ENCODE peak calls at places on chromosomes 16 and 17, in seven cellular contexts. I is lower lobe of right lung; L is CD8-positive, alpha-beta T cell; V is transverse colon; E is cardiac muscle cell; C is heart right ventricle; O is PC-3. S is an unnamed sample. For H3K36me3 and H3K4me1, the result is how much of the 10 kb centered on the place peaks cover.

GRCh38 chr17:42700890-42701289 is 18.6 kb downstream of the CNTNAP1 start:
- DNase-seq in O (no peak), E (no peak), C (no peak), L (no peak), I (no peak), V (no peak), S (no peak)

GRCh38 chr16:67173808-67174705 is 3.7 kb downstream of the NOL3 start:
- DNase-seq in O (peak), E (peak), V (peak), L (peak), C (peak), I (peak), S (peak)

GRCh38 chr17:55056530-55056929 is 88.0 kb downstream of the STXBP4 start:
- DNase-seq in L (no peak), E (peak), I (no peak), C (no peak), O (peak), V (no peak), S (no peak)

GRCh38 chr17:79176792-79177601 is 102.4 kb downstream of the ENGASE start:
- DNase-seq in C (no peak), L (no peak), O (no peak), I (no peak), E (no peak), V (no peak), S (no peak)

GRCh38 chr17:8766731-8767130 is 8.4 kb upstream of the SPDYE4 start:
- DNase-seq in L (no peak), C (no peak), O (no peak), E (no peak), V (no peak), I (no peak), S (no peak)

GRCh38 chr17:15882777-15883176 is 62.2 kb upstream of the ADORA2B start:
- DNase-seq in O (no peak), V (no peak), L (no peak), E (peak), C (peak), I (no peak), S (no peak)

GRCh38 chr16:84810518-84811273 is 9.1 kb upstream of the CRISPLD2 start:
- DNase-seq in O (no peak), C (no peak), V (peak), I (no peak), L (no peak), E (peak), S (no peak)

GRCh38 chr17:31529841-31530251 is 138.4 kb downstream of the RAB11FIP4 start:
- DNase-seq in V (no peak), E (no peak), O (no peak), L (no peak), C (no peak), I (no peak), S (no peak)

GRCh38 chr17:50482110-50482509 is 3.5 kb downstream of the RSAD1 start:
- DNase-seq in E (no peak), V (no peak), O (no peak), C (no peak), I (peak), L (no peak), S (peak)

GRCh38 chr17:72342582-72343527 is 222.0 kb downstream of the SOX9 start:
- DNase-seq in L (no peak), I (peak), C (peak), O (no peak), E (peak), V (no peak), S (no peak)

GRCh38 chr16:88634994-88635670 is 3.2 kb upstream of the IL17C start:
- DNase-seq in L (no peak), C (no peak), O (no peak), I (no peak), E (no peak), V (no peak), S (no peak)

GRCh38 chr16:81937305-81938038 is 73.8 kb downstream of the SDR42E1 start:
- DNase-seq in C (no peak), E (peak), V (no peak), O (no peak), L (no peak), I (no peak), S (no peak)

GRCh38 chr16:51701025-51701424 is 550.0 kb upstream of the SALL1 start:
- DNase-seq in O (no peak), V (no peak), I (no peak), E (no peak), C (no peak), L (no peak), S (no peak)

GRCh38 chr16:12453832-12454231 is 349.9 kb downstream of the CPPED1 start:
- DNase-seq in I (no peak), O (no peak), E (no peak), L (no peak), C (no peak), V (no peak), S (no peak)

GRCh38 chr17:78137392-78138203 is 7.0 kb downstream of the TMC8 start:
- DNase-seq in C (no peak), I (no peak), V (peak), E (no peak), O (no peak), L (peak), S (peak)

GRCh38 chr16:27289669-27290068 is 21.1 kb upstream of the NSMCE1 start:
- DNase-seq in C (no peak), O (no peak), V (no peak), E (no peak), I (no peak), L (no peak), S (no peak)

GRCh38 chr16:77993111-77993571 is 29.2 kb upstream of the CLEC3A start:
- DNase-seq in I (no peak), O (no peak), E (no peak), L (no peak), C (no peak), V (no peak), S (no peak)

GRCh38 chr16:73663720-73664119 is 615.8 kb upstream of the ZFHX3 start:
- DNase-seq in I (no peak), E (no peak), V (no peak), L (no peak), O (no peak), C (no peak), S (no peak)

GRCh38 chr16:2954228-2954627 is 9.8 kb upstream of the KREMEN2 start:
- DNase-seq in O (no peak), L (no peak), I (no peak), V (no peak), C (no peak), E (no peak), S (no peak)

GRCh38 chr16:86990451-86990850 is 326.7 kb downstream of the C16orf95 start:
- DNase-seq in C (no peak), I (no peak), V (no peak), E (no peak), L (no peak), O (no peak), S (no peak)

GRCh38 chr16:88010971-88011483 is 59.8 kb downstream of the BANP start:
- DNase-seq in E (no peak), O (no peak), V (no peak), L (no peak), C (no peak), I (no peak), S (no peak)

GRCh38 chr16:71883849-71884638 is at the start of gene ZNF821:
- DNase-seq in C (peak), O (peak), E (peak), V (peak), I (peak), L (peak), S (no peak)

GRCh38 chr17:66115246-66115645 is 76.7 kb downstream of the CEP112 start:
- DNase-seq in O (no peak), I (no peak), C (no peak), V (no peak), E (peak), L (no peak), S (no peak)

GRCh38 chr16:13471036-13471435 is 448.9 kb upstream of the ERCC4 start:
- DNase-seq in C (no peak), V (no peak), I (no peak), O (no peak), L (no peak), E (no peak), S (no peak)

GRCh38 chr17:5485270-5486205 is at the start of gene DERL2:
- DNase-seq in O (no peak), E (peak), I (no peak), C (no peak), V (no peak), L (no peak), S (no peak)

GRCh38 chr17:5486206-5487124 is at the start of gene MIS12:
- DNase-seq in O (peak), I (peak), C (peak), V (peak), E (peak), L (peak), S (peak)

GRCh38 chr17:5481451-5481850 is 4.5 kb downstream of the DERL2 start:
- DNase-seq in V (no peak), I (no peak), E (no peak), C (no peak), L (no peak), O (no peak), S (no peak)
- H3K36me3 ChIP-seq in V (half or more), I (half or more), E (under half), C (half or more), L (half or more), O (half or more), S (half or more)

GRCh38 chr16:10889880-10890279 is 12.9 kb downstream of the CIITA start:
- DNase-seq in V (no peak), C (no peak), E (no peak), I (no peak), L (no peak), O (no peak), S (no peak)

GRCh38 chr16:10885246-10885645 is 8.2 kb downstream of the CIITA start:
- DNase-seq in C (no peak), I (no peak), L (no peak), V (no peak), E (no peak), O (no peak), S (no peak)

GRCh38 chr16:10892782-10893181 is 15.8 kb downstream of the CIITA start:
- DNase-seq in I (no peak), V (no peak), O (no peak), C (no peak), E (no peak), L (no peak), S (no peak)

GRCh38 chr16:10886739-10887269 is 9.8 kb downstream of the CIITA start:
- DNase-seq in O (no peak), C (no peak), L (no peak), E (no peak), V (no peak), I (no peak), S (no peak)

DNA sequence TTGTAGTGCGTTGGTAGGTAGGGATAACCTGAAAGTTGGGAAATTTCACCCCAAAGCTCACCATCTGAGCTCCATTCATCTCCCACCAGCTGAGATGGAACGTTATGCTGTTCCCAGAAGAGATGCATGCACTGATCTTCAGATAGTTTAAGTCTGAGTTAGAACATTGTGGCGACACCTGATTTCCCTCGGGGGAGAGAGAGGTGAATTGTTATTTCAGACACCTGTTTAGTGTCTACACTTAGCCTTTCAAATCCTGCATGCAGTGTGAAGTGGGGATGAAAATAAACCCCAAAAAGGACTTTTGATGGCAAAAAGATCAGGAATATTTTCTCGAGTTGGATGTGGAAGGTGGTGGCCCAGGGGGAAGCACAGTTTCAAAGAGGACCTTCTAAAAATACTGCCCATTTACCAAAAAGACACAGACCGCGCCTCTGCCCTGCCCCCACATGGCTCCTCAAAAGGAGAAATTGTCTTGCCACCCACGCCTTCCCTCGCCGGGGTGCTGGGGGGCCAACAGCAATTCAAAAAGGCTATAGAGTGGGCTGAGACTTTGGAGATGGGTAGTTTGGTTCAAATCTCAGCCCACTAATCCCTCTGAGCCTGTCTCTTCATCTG is 11.4 kb downstream of the CIITA start:
- DNase-seq in E (no peak), C (no peak), V (no peak), I (peak), L (no peak), O (no peak), S (no peak)
- TF ChIP-seq CTCF in E (no peak), C (no peak), V (no peak), I (no peak), L (no peak), O (no peak), S (no peak)

GRCh38 chr16:17334096-17334495 is 136.7 kb downstream of the XYLT1 start:
- DNase-seq in V (no peak), E (no peak), C (no peak), I (no peak), L (no peak), O (no peak), S (no peak)

GRCh38 chr16:17331071-17331521 is 139.7 kb downstream of the XYLT1 start:
- DNase-seq in I (no peak), L (no peak), C (no peak), E (no peak), O (no peak), V (no peak), S (no peak)

GRCh38 chr16:17329412-17329811 is 141.3 kb downstream of the XYLT1 start:
- DNase-seq in E (no peak), C (no peak), V (no peak), O (no peak), I (no peak), L (no peak), S (no peak)

GRCh38 chr16:17330019-17330570 is 140.7 kb downstream of the XYLT1 start:
- DNase-seq in E (no peak), I (no peak), C (no peak), L (no peak), O (no peak), V (peak), S (no peak)

DNA sequence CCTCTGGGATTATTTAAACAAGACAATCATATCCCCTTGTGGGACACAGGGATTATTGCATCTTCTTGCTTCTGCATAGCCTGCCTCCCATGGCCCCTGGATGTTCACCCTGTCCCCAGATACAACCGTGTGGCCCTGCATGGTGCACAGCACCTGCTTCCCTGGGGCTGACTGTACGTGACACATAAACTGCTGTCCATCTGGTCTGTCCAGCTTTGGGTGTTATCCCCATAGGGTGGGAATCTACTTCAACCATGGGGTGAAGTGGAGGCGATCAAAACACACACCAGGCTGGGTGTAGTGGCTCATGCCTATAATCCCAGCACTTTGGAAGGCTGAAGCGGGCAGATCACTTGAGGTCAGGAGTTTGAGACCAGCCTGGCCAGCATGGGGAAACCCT is 138.8 kb downstream of the XYLT1 start:
- DNase-seq in E (no peak), I (no peak), C (no peak), V (no peak), O (no peak), L (no peak), S (no peak)
- H3K4me1 ChIP-seq in E (under half), I (under half), C (under half), V (under half), O (under half), L (under half), S (under half)

GRCh38 chr17:1070411-1070810 is 73.5 kb downstream of the TIMM22 start:
- DNase-seq in E (no peak), L (no peak), V (no peak), C (no peak), I (peak), O (no peak), S (peak)

GRCh38 chr17:1067282-1067956 is 70.5 kb downstream of the TIMM22 start:
- DNase-seq in E (peak), I (peak), V (no peak), L (no peak), O (peak), C (peak), S (peak)

GRCh38 chr17:1068356-1068755 is 71.4 kb downstream of the TIMM22 start:
- DNase-seq in C (no peak), L (no peak), V (no peak), I (peak), O (no peak), E (no peak), S (peak)

GRCh38 chr17:1071103-1071825 is 74.3 kb downstream of the TIMM22 start:
- DNase-seq in O (no peak), V (no peak), I (peak), L (no peak), E (no peak), C (no peak), S (peak)

GRCh38 chr17:1069847-1070246 is 72.9 kb downstream of the TIMM22 start:
- DNase-seq in I (peak), V (no peak), E (no peak), L (no peak), O (no peak), C (no peak), S (peak)
- H3K36me3 ChIP-seq in I (half or more), V (half or more), E (under half), L (under half), O (under half), C (half or more), S (under half)

GRCh38 chr16:50667497-50668367 is 13.4 kb downstream of the SNX20 start:
- DNase-seq in L (no peak), I (no peak), C (no peak), V (no peak), E (no peak), O (no peak), S (no peak)
- TF ChIP-seq CTCF in L (no peak), I (no peak), C (no peak), V (no peak), E (peak), O (no peak), S (peak)

S was measured in RWPE2.